ENCODE peak calls at places on chromosome 15, in five cellular contexts. M is HCEC 1CT; A is stimulated activated CD4-positive, alpha-beta T cell treated with anti-CD3 and anti-CD28 coated beads, Interleukin-15, amount 100 ng/mL, for 1 hour; S is naive B cell; C is iris pigment epithelial cell. B is an unnamed sample.

GRCh38 chr15:74821091-74821789 is 5.2 kb upstream of the CPLX3 start:
- DNase-seq in S (peak; percentile 55), A (no peak), C (no peak), M (no peak), B (no peak)

GRCh38 chr15:84629033-84629432 is 25.1 kb downstream of the WDR73 start:
- DNase-seq in S (no peak), M (no peak), C (no peak), A (no peak), B (no peak)

GRCh38 chr15:75048394-75048793 is 25.0 kb downstream of the PPCDC start:
- DNase-seq in A (no peak), S (no peak), M (no peak), C (no peak), B (no peak)

GRCh38 chr15:25426896-25427610 is 11.8 kb downstream of the UBE3A start:
- DNase-seq in C (no peak), A (no peak), S (no peak), M (no peak), B (no peak)

GRCh38 chr15:90190606-90191343 is 10.4 kb upstream of the SEMA4B start:
- DNase-seq in A (no peak), C (no peak), S (peak; percentile 88), M (no peak), B (no peak)

GRCh38 chr15:36965561-36966342 is 134.6 kb downstream of the MEIS2 start:
- DNase-seq in S (no peak), A (no peak), C (no peak), M (no peak), B (no peak)

GRCh38 chr15:94287794-94288246 is 56.5 kb downstream of the MCTP2 start:
- DNase-seq in C (no peak), M (no peak), A (no peak), S (peak; percentile 86), B (no peak)

GRCh38 chr15:74130089-74130848 is at the start of gene ISLR2:
- DNase-seq in S (no peak), A (no peak), M (no peak), C (no peak), B (no peak)

GRCh38 chr15:92904832-92905640 is 4.9 kb downstream of the CHD2 start:
- DNase-seq in C (no peak), S (no peak), A (no peak), M (peak; percentile 34), B (no peak)

GRCh38 chr15:44186724-44187123 is 8.3 kb downstream of the FRMD5 start:
- DNase-seq in S (no peak), A (no peak), C (no peak), M (no peak), B (no peak)

GRCh38 chr15:32706704-32707103 is 11.1 kb upstream of the GREM1 start:
- DNase-seq in S (no peak), A (no peak), M (peak; percentile 96), C (peak; percentile 67), B (peak; percentile 38)

GRCh38 chr15:67126551-67127333 is 61.3 kb downstream of the SMAD3 start:
- DNase-seq in M (peak; percentile 40), C (peak; percentile 78), S (no peak), A (no peak), B (no peak)

GRCh38 chr15:85974348-85974705 is 105.3 kb upstream of the AGBL1 start:
- DNase-seq in M (no peak), C (no peak), S (no peak), A (no peak), B (no peak)

GRCh38 chr15:66820474-66821258 is 118.6 kb downstream of the SMAD6 start:
- DNase-seq in M (no peak), A (no peak), S (no peak), C (no peak), B (no peak)

GRCh38 chr15:80325206-80325605 is 73.2 kb upstream of the CTXND1 start:
- DNase-seq in A (no peak), C (no peak), M (no peak), S (no peak), B (no peak)

GRCh38 chr15:58398053-58398452 is 33.7 kb upstream of the LIPC start:
- DNase-seq in M (no peak), S (no peak), C (no peak), A (no peak), B (no peak)

GRCh38 chr15:90883971-90884718 is at the start of gene FES:
- DNase-seq in C (peak; percentile 36), A (no peak), S (peak; percentile 26), M (no peak), B (peak; percentile 49)

GRCh38 chr15:40330368-40330836 is 6.9 kb downstream of the INAFM2 start:
- DNase-seq in A (no peak), C (no peak), M (no peak), S (no peak), B (no peak)

GRCh38 chr15:66761723-66762595 is 59.9 kb downstream of the SMAD6 start:
- DNase-seq in M (no peak), C (no peak), A (no peak), S (no peak), B (no peak)

GRCh38 chr15:35394416-35394815 is 151.5 kb downstream of the DPH6 start:
- DNase-seq in S (no peak), A (no peak), M (no peak), C (peak; percentile 57), B (no peak)

GRCh38 chr15:86834115-86834863 is 754.6 kb downstream of the AGBL1 start:
- DNase-seq in M (no peak), S (no peak), C (no peak), A (no peak), B (no peak)

GRCh38 chr15:35929740-35930444 is 383.9 kb upstream of the DPH6 start:
- DNase-seq in C (no peak), A (no peak), M (no peak), S (no peak), B (no peak)

GRCh38 chr15:51550841-51551240 is 71.7 kb downstream of the DMXL2 start:
- DNase-seq in C (no peak), S (no peak), A (no peak), M (no peak), B (no peak)

GRCh38 chr15:36644156-36644896 is 64.9 kb downstream of the CDIN1 start:
- DNase-seq in A (no peak), C (no peak), M (no peak), S (no peak), B (no peak)

GRCh38 chr15:79010278-79010677 is 65.4 kb upstream of the CTSH start:
- DNase-seq in S (no peak), M (no peak), A (no peak), C (no peak), B (no peak)

GRCh38 chr15:101237161-101237775 is 14.6 kb downstream of the CHSY1 start:
- DNase-seq in C (peak; percentile 46), S (no peak), M (no peak), A (no peak), B (no peak)

GRCh38 chr15:71152542-71152941 is 37.3 kb downstream of the THSD4 start:
- DNase-seq in A (no peak), M (no peak), C (no peak), S (no peak), B (no peak)